ENCODE peak calls at places on chromosome 11, in ten cellular contexts. W is KBM-7; X is stimulated activated CD8-positive, alpha-beta memory T cell treated with anti-CD3 and anti-CD28 coated beads, Interleukin-4, amount 100 ng/mL, for 24 hours; Y is lower lobe of right lung; L is kidney epithelial cell; J is heart left ventricle; T is activated naive CD4-positive, alpha-beta T cell treated with anti-CD3 and anti-CD28 coated beads for 36 hours; Q is tibial nerve; P is right atrium auricular region; B is activated T-helper 1 cell treated with anti-CD3 and anti-CD28 coated beads, Interleukin-12 subunit alpha, Interleukin-12 subunit beta, Interleukin-2, Interleukin-4 antibody, amounts not matched to agents 30 ng/mL and 10 ng/mL and 1 ng/mL, durations not matched to agents 14 hours and 24 hours and 36 hours. C is an unnamed sample.

GRCh38 chr11:34223021-34223813 is 117.8 kb downstream of the NAT10 start:
- DNase-seq in Y (no peak), W (peak), P (peak), X (no peak), B (no peak), Q (peak), T (no peak), J (peak), L (no peak), C (no peak)

GRCh38 chr11:68349461-68350249 is 37.3 kb downstream of the LRP5 start:
- DNase-seq in Q (no peak), L (no peak), J (no peak), B (no peak), W (no peak), Y (peak), T (no peak), X (no peak), P (no peak), C (no peak)

GRCh38 chr11:62574363-62575057 is 819 bp upstream of the EEF1G start:
- DNase-seq in Q (no peak), W (peak), Y (no peak), B (no peak), J (peak), X (no peak), P (no peak), T (peak), L (no peak), C (no peak)

GRCh38 chr11:2301631-2302272 is at the start of the genes C11orf21 and TSPAN32:
- DNase-seq in L (no peak), W (peak), Y (peak), Q (no peak), T (peak), J (peak), X (peak), B (peak), P (peak), C (peak)

GRCh38 chr11:35413568-35413967 is 5.8 kb downstream of the SLC1A2 start:
- DNase-seq in T (no peak), X (no peak), B (no peak), W (no peak), P (no peak), L (no peak), Y (no peak), J (no peak), Q (no peak), C (no peak)

GRCh38 chr11:133443361-133443760 is 88.9 kb downstream of the OPCML start:
- DNase-seq in J (no peak), L (no peak), X (no peak), Y (no peak), B (no peak), T (no peak), P (no peak), W (no peak), Q (no peak), C (no peak)

GRCh38 chr11:86990520-86990919 is 35.3 kb upstream of the FZD4 start:
- DNase-seq in P (no peak), W (no peak), Q (no peak), T (no peak), X (no peak), L (peak), B (no peak), Y (no peak), J (no peak), C (no peak)

GRCh38 chr11:62398011-62398994 is 20.5 kb upstream of the SCGB1A1 start:
- DNase-seq in P (no peak), X (no peak), Q (no peak), W (no peak), J (peak), B (no peak), Y (no peak), L (no peak), T (no peak), C (no peak)

GRCh38 chr11:19892387-19892786 is 179.8 kb downstream of the NAV2 start:
- DNase-seq in B (no peak), T (no peak), Q (no peak), W (no peak), J (no peak), Y (no peak), L (no peak), P (no peak), X (no peak), C (no peak)

GRCh38 chr11:121965330-121965729 is 150.7 kb downstream of the BLID start:
- DNase-seq in X (no peak), L (no peak), J (no peak), T (no peak), B (no peak), Y (no peak), Q (no peak), W (no peak), P (no peak), C (no peak)

GRCh38 chr11:122375687-122376399 is 259.8 kb upstream of the BLID start:
- DNase-seq in J (no peak), Y (no peak), W (no peak), Q (no peak), B (no peak), P (no peak), L (no peak), T (no peak), X (no peak), C (no peak)

GRCh38 chr11:28447226-28447625 is 339.0 kb downstream of the METTL15 start:
- DNase-seq in B (no peak), J (no peak), L (no peak), T (no peak), P (no peak), W (no peak), X (no peak), Q (no peak), Y (no peak), C (no peak)

GRCh38 chr11:287821-288327 is 1.1 kb upstream of the PGGHG start:
- DNase-seq in X (no peak), Y (peak), P (no peak), W (no peak), J (peak), Q (no peak), B (no peak), L (no peak), T (no peak), C (no peak)

GRCh38 chr11:1561266-1561665 is 10.8 kb downstream of the DUSP8 start:
- DNase-seq in B (no peak), Q (no peak), T (no peak), P (no peak), W (no peak), X (no peak), L (no peak), J (no peak), Y (peak), C (no peak)

GRCh38 chr11:75563978-75564552 is 2.0 kb downstream of the SERPINH1 start:
- DNase-seq in X (no peak), L (no peak), J (peak), W (no peak), Q (no peak), P (peak), Y (no peak), T (no peak), B (no peak), C (no peak)

GRCh38 chr11:31798057-31799035 is 12.8 kb downstream of the PAX6 start:
- DNase-seq in W (no peak), L (no peak), T (peak), Y (no peak), Q (no peak), P (no peak), B (no peak), X (no peak), J (no peak), C (no peak)

GRCh38 chr11:2891901-2892214 is 6.3 kb upstream of the CDKN1C start:
- DNase-seq in Y (peak), W (no peak), X (no peak), P (no peak), L (no peak), J (peak), B (no peak), T (no peak), Q (peak), C (no peak)

GRCh38 chr11:66592457-66593302 is at the start of the genes CCDC87 and CCS:
- DNase-seq in Y (peak), B (peak), T (peak), J (peak), Q (peak), W (peak), P (peak), X (peak), L (peak), C (peak)

GRCh38 chr11:44030276-44030932 is 17.4 kb upstream of the ACCSL start:
- DNase-seq in Q (no peak), X (no peak), P (peak), W (no peak), L (no peak), Y (no peak), B (no peak), T (no peak), J (peak), C (no peak)

GRCh38 chr11:66722745-66723651 is 6.0 kb downstream of the SPTBN2 start:
- DNase-seq in B (no peak), W (no peak), Q (no peak), X (no peak), L (no peak), P (no peak), Y (no peak), T (no peak), J (no peak), C (no peak)

GRCh38 chr11:4577761-4578160 is 3.8 kb upstream of the OR52I2 start:
- DNase-seq in J (no peak), T (no peak), Y (no peak), L (no peak), B (no peak), W (no peak), X (no peak), Q (no peak), P (no peak), C (no peak)

GRCh38 chr11:66491315-66491935 is 11.2 kb downstream of the DPP3 start:
- DNase-seq in W (no peak), B (no peak), J (no peak), L (no peak), Y (no peak), X (no peak), P (no peak), Q (no peak), T (no peak), C (no peak)

GRCh38 chr11:111361082-111361801 is 17.8 kb downstream of the POU2AF1 start:
- DNase-seq in X (no peak), Q (no peak), L (no peak), B (no peak), W (no peak), J (no peak), P (no peak), Y (no peak), T (no peak), C (no peak)

GRCh38 chr11:112745958-112746357 is 215.3 kb upstream of the NCAM1 start:
- DNase-seq in J (no peak), Y (no peak), T (no peak), P (no peak), W (no peak), X (no peak), L (no peak), Q (no peak), B (no peak), C (no peak)

GRCh38 chr11:4480577-4481539 is 1.6 kb upstream of the OR52K1 start:
- DNase-seq in W (no peak), P (no peak), Y (no peak), X (no peak), J (no peak), L (no peak), Q (no peak), B (no peak), T (peak), C (no peak)

GRCh38 chr11:30395751-30396150 is 72.8 kb downstream of the ARL14EP start:
- DNase-seq in T (no peak), Q (no peak), L (no peak), J (no peak), P (no peak), X (no peak), Y (no peak), B (no peak), W (no peak), C (no peak)

GRCh38 chr11:6548121-6548520 is 51.0 kb downstream of the DNHD1 start:
- DNase-seq in Y (no peak), J (no peak), X (no peak), L (no peak), P (no peak), Q (no peak), B (no peak), T (no peak), W (no peak), C (no peak)